ENCODE peak calls at places on chromosomes 3 and 15, in four cellular contexts. L is hepatocyte, B is HCT116, A is GM23248. T is an unnamed sample. For H3K9me3, the result is how much of the 10 kb centered on the place peaks cover.

GRCh38 chr3:166713787-166714186 is 666.3 kb downstream of the ZBBX start:
- DNase-seq in A (no peak), B (no peak), L (no peak), T (no peak)

GRCh38 chr3:99562990-99563607 is 75.3 kb upstream of the COL8A1 start:
- DNase-seq in B (no peak), A (peak), L (no peak), T (no peak)

GRCh38 chr3:36543276-36543997 is 163.1 kb downstream of the STAC start:
- DNase-seq in B (no peak), L (no peak), A (peak), T (no peak)

GRCh38 chr3:27533718-27534578 is 49.8 kb upstream of the SLC4A7 start:
- DNase-seq in A (peak), B (peak), L (peak), T (peak)

GRCh38 chr3:53184701-53185100 is 23.7 kb downstream of the PRKCD start:
- DNase-seq in A (no peak), B (no peak), L (no peak), T (no peak)

GRCh38 chr3:47421741-47422649 is 41.2 kb downstream of the PTPN23 start:
- DNase-seq in A (peak), B (no peak), L (no peak), T (no peak)

GRCh38 chr3:128482857-128483656 is 9.9 kb downstream of the GATA2 start:
- DNase-seq in A (peak), L (peak), B (no peak), T (no peak)

GRCh38 chr3:188889070-188889491 is 282.7 kb upstream of the TPRG1 start:
- DNase-seq in A (peak), B (no peak), L (no peak), T (no peak)

GRCh38 chr3:86051058-86051457 is 939.9 kb downstream of the VGLL3 start:
- DNase-seq in L (peak), A (no peak), B (no peak), T (no peak)

GRCh38 chr3:126618760-126619159 is 36.2 kb downstream of the TXNRD3 start:
- DNase-seq in L (no peak), A (no peak), B (no peak), T (no peak)

GRCh38 chr3:29695201-29695904 is 414.5 kb downstream of the RBMS3 start:
- DNase-seq in B (no peak), A (peak), L (no peak), T (no peak)

GRCh38 chr15:41262571-41262970 is 31.5 kb downstream of the CHP1 start:
- DNase-seq in L (no peak), B (no peak), A (no peak), T (no peak)

GRCh38 chr3:117019082-117019713 is 309.6 kb downstream of the TUSC7 start:
- DNase-seq in B (no peak), L (peak), A (peak), T (peak)

GRCh38 chr3:60423556-60423955 is 827.7 kb downstream of the FHIT start:
- DNase-seq in B (no peak), L (no peak), A (no peak), T (no peak)

GRCh38 chr15:26781816-26782215 is 8.9 kb upstream of the GABRB3 start:
- DNase-seq in A (no peak), L (no peak), B (no peak), T (no peak)

GRCh38 chr15:90878660-90879059 is 5.6 kb upstream of the FES start:
- DNase-seq in L (no peak), A (no peak), B (no peak), T (no peak)

GRCh38 chr3:55486101-55486856 is 827 bp downstream of the WNT5A start:
- DNase-seq in B (no peak), L (peak), A (peak), T (peak)

GRCh38 chr3:23440416-23441294 is 237.5 kb downstream of the UBE2E2 start:
- DNase-seq in A (no peak), B (no peak), L (no peak), T (peak)

GRCh38 chr15:74869726-74870407 is 3.3 kb downstream of the SCAMP2 start:
- DNase-seq in A (peak), L (peak), B (no peak), T (peak)

GRCh38 chr3:33006571-33007286 is 55.3 kb downstream of the CCR4 start:
- DNase-seq in A (no peak), B (no peak), L (no peak), T (no peak)

GRCh38 chr3:144516029-144516428 is 544.4 kb downstream of the DIPK2A start:
- DNase-seq in A (no peak), B (no peak), L (no peak), T (no peak)

GRCh38 chr15:83064859-83065258 is 2.2 kb downstream of the BTBD1 start:
- DNase-seq in L (no peak), A (peak), B (no peak), T (no peak)

GRCh38 chr3:196988241-196989029 is 19.8 kb upstream of the PIGZ start:
- DNase-seq in A (no peak), B (peak), L (peak), T (peak)

GRCh38 chr3:174101244-174101643 is 703.7 kb downstream of the NLGN1 start:
- DNase-seq in A (no peak), L (no peak), B (no peak), T (no peak)

GRCh38 chr3:175266478-175266877 is 407.3 kb downstream of the NAALADL2 start:
- DNase-seq in B (no peak), L (no peak), A (peak), T (no peak)

GRCh38 chr3:167973046-167973445 is 122.7 kb downstream of the GOLIM4 start:
- DNase-seq in B (no peak), L (no peak), A (no peak), T (no peak)

GRCh38 chr3:123733805-123734526 is 149.1 kb upstream of the HACD2 start:
- DNase-seq in B (no peak), L (no peak), A (peak), T (no peak)

GRCh38 chr3:122893282-122893681 is 98.4 kb downstream of the SLC49A4 start:
- DNase-seq in A (no peak), B (peak), L (no peak), T (no peak)

GRCh38 chr3:127105587-127105986 is 87.3 kb upstream of the PRR23E start:
- DNase-seq in A (no peak), L (no peak), B (no peak), T (no peak)

DNA sequence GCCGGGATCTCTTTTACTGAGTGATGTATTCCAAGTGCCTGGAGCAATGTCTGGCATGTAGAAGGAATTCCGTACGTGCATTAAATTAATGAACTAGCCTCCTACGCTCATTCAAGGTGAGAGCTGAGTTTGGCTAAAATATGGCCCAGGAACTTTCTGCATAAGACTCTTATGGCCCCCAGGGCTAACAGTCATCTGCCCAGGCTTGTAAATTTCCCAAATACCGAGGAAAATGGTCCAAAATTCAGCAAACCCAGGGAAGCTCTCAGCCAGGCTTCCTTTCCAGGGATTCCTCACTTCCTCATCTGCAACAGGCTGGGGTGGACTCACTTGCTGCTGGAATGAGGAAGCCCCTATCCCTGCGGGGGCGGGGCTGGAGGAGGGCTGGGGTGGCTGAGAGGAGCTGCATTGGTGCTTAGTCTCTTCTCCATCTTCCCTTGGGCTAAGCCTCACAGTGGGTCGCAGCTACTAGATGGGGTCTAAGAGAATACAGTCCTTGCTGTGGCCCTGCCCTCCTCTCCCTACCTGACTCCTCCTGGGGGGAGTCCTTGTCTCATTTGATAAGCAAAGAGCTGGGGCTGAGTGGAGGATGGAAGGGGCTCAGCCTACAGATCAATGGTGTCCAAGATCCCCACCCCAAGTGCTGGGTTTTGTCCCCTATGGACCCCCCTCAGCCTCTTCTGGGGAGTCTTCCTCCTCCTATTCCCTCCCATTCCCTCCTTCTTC is 28.5 kb upstream of the APOD start:
- DNase-seq in L (no peak), B (no peak), A (no peak), T (no peak)
- H3K9me3 ChIP-seq in L (under half), B (under half), A (under half), T (under half)

DNA sequence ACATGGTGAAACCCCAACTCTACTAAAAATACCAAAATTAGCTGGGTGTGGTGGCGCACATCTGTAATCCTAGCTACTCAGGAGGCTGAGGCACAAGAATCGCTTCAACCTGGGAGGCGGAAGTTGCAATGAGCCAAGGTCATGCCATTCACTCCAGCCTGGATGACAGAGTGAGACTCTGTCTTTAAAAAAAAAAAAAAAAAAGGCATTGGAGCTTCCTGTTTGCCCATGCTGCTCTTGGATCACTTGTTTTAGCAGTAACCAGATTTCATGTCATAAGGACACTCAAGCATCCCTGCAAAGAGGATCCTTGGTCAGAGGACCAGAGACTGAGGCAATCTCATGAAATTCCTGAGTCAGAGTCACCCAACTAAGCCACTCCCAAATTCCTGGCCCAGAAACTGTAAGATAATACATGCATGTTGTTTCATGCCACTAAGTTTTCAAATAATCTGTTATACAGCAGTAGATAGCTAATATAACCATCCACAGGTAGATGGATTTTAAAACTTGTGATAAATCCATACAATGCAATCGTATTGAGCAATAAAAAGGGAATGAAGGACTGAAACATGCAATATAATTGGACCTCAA is 82.0 kb upstream of the XXYLT1 start:
- DNase-seq in B (peak), L (peak), A (peak), T (no peak)
- TF ChIP-seq EZH2phosphoT487 in B (no peak), L (no peak), A (no peak), T (no peak)

GRCh38 chr15:46795685-46796084 is 921.6 kb upstream of the SEMA6D start:
- DNase-seq in L (no peak), B (no peak), A (no peak), T (no peak)
- H3K9me3 ChIP-seq in L (under half), B (under half), A (under half), T (under half)

DNA sequence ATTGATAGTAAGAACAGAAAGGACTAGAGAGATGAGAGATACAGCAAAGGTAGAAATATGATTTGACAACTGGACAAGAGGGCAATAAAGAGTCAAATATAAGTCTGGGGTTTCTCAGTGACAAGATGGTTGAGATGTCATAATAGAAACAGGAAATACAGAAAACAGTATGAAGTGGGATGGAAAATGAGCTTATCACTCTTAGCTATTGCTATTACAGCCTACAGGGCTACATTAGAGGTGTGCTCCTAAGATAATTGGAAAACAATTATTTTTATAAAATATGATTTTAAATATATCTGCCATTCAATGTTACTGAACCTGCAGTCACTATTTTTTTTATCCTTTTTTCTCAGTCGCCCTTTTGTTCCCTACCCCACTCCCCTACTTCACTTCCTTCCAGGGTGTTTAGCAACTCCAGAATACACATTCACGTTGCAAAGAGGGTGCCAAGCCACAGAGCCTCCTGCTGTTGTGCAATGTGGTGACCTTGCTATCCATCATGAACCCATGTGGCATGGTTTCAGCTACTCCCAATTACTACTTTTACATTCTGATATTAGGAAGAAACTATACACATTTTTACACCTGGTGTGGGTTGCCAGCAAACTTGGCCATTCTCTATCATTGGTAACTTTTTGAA is 6.0 kb downstream of the NRG4 start:
- DNase-seq in B (no peak), A (peak), L (no peak), T (no peak)
- TF ChIP-seq EZH2phosphoT487 in B (no peak), A (no peak), L (no peak), T (no peak)

GRCh38 chr15:25207369-25207768 is 231.5 kb downstream of the UBE3A start:
- DNase-seq in L (no peak), B (no peak), A (no peak), T (no peak)
- H3K9me3 ChIP-seq in L (under half), B (under half), A (under half), T (under half)

GRCh38 chr3:134535186-134535974 is 49.5 kb downstream of the CEP63 start:
- DNase-seq in A (no peak), L (no peak), B (no peak), T (no peak)

GRCh38 chr3:134536760-134537159 is 50.9 kb downstream of the CEP63 start:
- DNase-seq in L (no peak), B (no peak), A (no peak), T (no peak)

GRCh38 chr3:134527538-134528186 is 41.8 kb downstream of the CEP63 start:
- DNase-seq in A (no peak), B (no peak), L (no peak), T (no peak)

GRCh38 chr3:134533493-134533892 is 47.6 kb downstream of the CEP63 start:
- DNase-seq in A (no peak), B (no peak), L (no peak), T (no peak)
- TF ChIP-seq EZH2phosphoT487 in A (no peak), B (no peak), L (no peak), T (no peak)

DNA sequence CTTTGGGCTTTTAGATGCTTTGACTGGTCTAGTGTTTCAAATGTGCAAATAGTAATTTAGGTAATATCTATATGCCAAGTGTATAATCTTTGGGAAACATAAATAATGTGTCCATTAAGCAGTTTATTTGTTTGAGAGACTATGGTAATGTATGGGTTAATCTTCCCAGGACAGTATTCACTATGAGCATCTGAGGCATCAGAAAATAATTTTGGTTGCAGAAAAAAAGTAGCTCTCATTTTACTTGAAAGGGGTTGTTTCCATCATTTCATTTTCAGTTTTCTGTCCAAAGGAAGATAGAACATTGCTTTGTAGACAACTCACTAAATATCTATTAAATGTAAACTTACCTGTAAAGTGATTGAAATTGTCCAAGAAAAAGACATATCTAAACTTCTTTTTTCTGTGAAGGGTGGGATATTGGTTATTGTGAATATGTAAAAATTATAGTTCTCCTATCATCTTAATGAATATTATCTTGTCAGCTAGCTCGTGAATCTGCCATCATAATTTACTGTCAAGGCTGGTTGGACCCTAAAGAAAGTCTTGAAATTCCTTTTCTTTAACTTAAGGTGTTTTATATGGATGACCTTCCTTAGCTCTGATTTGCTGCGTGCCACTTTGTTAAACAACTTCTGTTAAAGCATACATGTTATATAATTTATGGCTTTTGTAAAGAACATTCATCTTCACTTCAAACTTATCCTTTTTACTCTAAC is 108.8 kb downstream of the EPHA3 start:
- DNase-seq in B (no peak), A (peak), L (no peak), T (no peak)
- H3K9me3 ChIP-seq in B (under half), A (under half), L (under half), T (under half)

GRCh38 chr15:51619331-51620033 is 3.1 kb downstream of the DMXL2 start:
- DNase-seq in A (no peak), B (no peak), L (no peak), T (no peak)
- TF ChIP-seq EZH2phosphoT487 in A (no peak), B (no peak), L (no peak), T (no peak)

GRCh38 chr3:75737831-75738493 is 47.4 kb downstream of the ZNF717 start:
- DNase-seq in B (no peak), L (no peak), A (peak), T (no peak)
- H3K9me3 ChIP-seq in B (under half), L (under half), A (under half), T (under half)